ENCODE peak calls at places on chromosomes 7 and 10, in ten cellular contexts. N, Q, H, S, A, R, F, M, I and X are unnamed samples.

GRCh38 chr7:49885593-49886285 is 112.3 kb downstream of the VWC2 start:
- DNase-seq in N (no peak), Q (no peak), H (no peak), S (no peak), A (no peak), R (no peak), F (no peak), M (no peak), I (no peak), X (no peak)

GRCh38 chr7:29457565-29457971 is 106.1 kb upstream of the PRR15 start:
- DNase-seq in N (no peak), Q (no peak), H (no peak), S (no peak), A (no peak), R (no peak), F (no peak), M (peak), I (peak), X (no peak)

GRCh38 chr10:127453706-127454105 is 95.4 kb upstream of the NPS start:
- DNase-seq in N (no peak), Q (no peak), H (no peak), S (no peak), A (no peak), R (no peak), F (no peak), M (no peak), I (no peak), X (no peak)

GRCh38 chr10:50325449-50326188 is 74.3 kb upstream of the ASAH2 start:
- DNase-seq in N (no peak), Q (no peak), H (peak), S (no peak), A (peak), R (no peak), F (peak), M (peak), I (no peak), X (no peak)

GRCh38 chr7:123795917-123796316 is 47.1 kb upstream of the WASL start:
- DNase-seq in N (no peak), Q (no peak), H (no peak), S (no peak), A (no peak), R (no peak), F (no peak), M (no peak), I (no peak), X (no peak)

GRCh38 chr7:6691609-6692106 is 15.1 kb downstream of the ZNF12 start:
- DNase-seq in N (no peak), Q (no peak), H (no peak), S (no peak), A (no peak), R (no peak), F (peak), M (no peak), I (no peak), X (no peak)

GRCh38 chr10:101297901-101298451 is 56.0 kb upstream of the BTRC start:
- DNase-seq in N (no peak), Q (peak), H (peak), S (no peak), A (no peak), R (peak), F (peak), M (no peak), I (peak), X (no peak)

GRCh38 chr7:8176370-8177081 is 85.4 kb downstream of the ICA1 start:
- DNase-seq in N (no peak), Q (peak), H (no peak), S (no peak), A (no peak), R (peak), F (no peak), M (no peak), I (peak), X (peak)

GRCh38 chr7:112708236-112708635 is 82.0 kb downstream of the TMEM168 start:
- DNase-seq in N (no peak), Q (no peak), H (no peak), S (no peak), A (no peak), R (no peak), F (no peak), M (no peak), I (no peak), X (no peak)

GRCh38 chr10:17227367-17228080 is 517 bp upstream of the VIM start:
- DNase-seq in N (no peak), Q (no peak), H (no peak), S (no peak), A (no peak), R (no peak), F (peak), M (no peak), I (no peak), X (peak)

GRCh38 chr10:16527452-16527851 is 5.8 kb upstream of the C1QL3 start:
- DNase-seq in N (no peak), Q (no peak), H (no peak), S (no peak), A (no peak), R (no peak), F (no peak), M (no peak), I (no peak), X (no peak)

GRCh38 chr7:46024263-46024916 is 103.3 kb upstream of the IGFBP3 start:
- DNase-seq in N (no peak), Q (no peak), H (no peak), S (no peak), A (no peak), R (no peak), F (no peak), M (no peak), I (no peak), X (no peak)

GRCh38 chr10:68171539-68172080 is 60.3 kb downstream of the ATOH7 start:
- DNase-seq in N (no peak), Q (no peak), H (no peak), S (no peak), A (no peak), R (no peak), F (no peak), M (no peak), I (no peak), X (no peak)

GRCh38 chr10:12418000-12418399 is 68.7 kb downstream of the CAMK1D start:
- DNase-seq in N (no peak), Q (no peak), H (no peak), S (no peak), A (no peak), R (no peak), F (no peak), M (no peak), I (no peak), X (no peak)

GRCh38 chr10:131337656-131338055 is 26.1 kb upstream of the TCERG1L start:
- DNase-seq in N (no peak), Q (no peak), H (no peak), S (no peak), A (no peak), R (no peak), F (no peak), M (no peak), I (no peak), X (no peak)

GRCh38 chr7:155154586-155154985 is 84.5 kb downstream of the HTR5A start:
- DNase-seq in N (no peak), Q (no peak), H (no peak), S (no peak), A (no peak), R (no peak), F (no peak), M (no peak), I (no peak), X (no peak)

GRCh38 chr10:122659651-122660050 is 40.0 kb downstream of the C10orf120 start:
- DNase-seq in N (no peak), Q (no peak), H (no peak), S (no peak), A (no peak), R (no peak), F (no peak), M (no peak), I (no peak), X (no peak)

GRCh38 chr7:85516675-85517074 is 329.8 kb upstream of the SEMA3D start:
- DNase-seq in N (no peak), Q (no peak), H (no peak), S (no peak), A (no peak), R (no peak), F (no peak), M (no peak), I (no peak), X (no peak)

GRCh38 chr7:54841772-54842707 is 83.0 kb upstream of the SEC61G start:
- DNase-seq in N (no peak), Q (no peak), H (no peak), S (no peak), A (no peak), R (no peak), F (peak), M (peak), I (no peak), X (no peak)

GRCh38 chr10:50379652-50380051 is 128.3 kb upstream of the ASAH2 start:
- DNase-seq in N (no peak), Q (no peak), H (no peak), S (no peak), A (no peak), R (no peak), F (no peak), M (no peak), I (no peak), X (no peak)

GRCh38 chr7:295155-296154 is 5.5 kb downstream of the FOXL3 start:
- DNase-seq in N (no peak), Q (no peak), H (no peak), S (no peak), A (no peak), R (no peak), F (no peak), M (no peak), I (no peak), X (no peak)

GRCh38 chr7:99292127-99292526 is 19.5 kb downstream of the MYH16 start:
- DNase-seq in N (no peak), Q (no peak), H (no peak), S (no peak), A (no peak), R (no peak), F (no peak), M (no peak), I (no peak), X (no peak)

GRCh38 chr10:5951167-5951711 is 26.1 kb downstream of the IL15RA start:
- DNase-seq in N (no peak), Q (no peak), H (no peak), S (no peak), A (no peak), R (no peak), F (no peak), M (no peak), I (no peak), X (no peak)

GRCh38 chr10:63720072-63720537 is 198.9 kb downstream of the REEP3 start:
- DNase-seq in N (no peak), Q (peak), H (no peak), S (peak), A (no peak), R (peak), F (peak), M (no peak), I (peak), X (peak)

GRCh38 chr7:69443136-69443535 is 155.1 kb upstream of the AUTS2 start:
- DNase-seq in N (no peak), Q (no peak), H (no peak), S (no peak), A (no peak), R (no peak), F (no peak), M (no peak), I (no peak), X (no peak)

GRCh38 chr7:157507987-157508386 is 171.2 kb downstream of the DNAJB6 start:
- DNase-seq in N (no peak), Q (no peak), H (peak), S (no peak), A (no peak), R (no peak), F (no peak), M (no peak), I (no peak), X (no peak)

GRCh38 chr7:151392002-151392401 is 17.8 kb downstream of the WDR86 start:
- DNase-seq in N (no peak), Q (no peak), H (no peak), S (no peak), A (no peak), R (no peak), F (no peak), M (no peak), I (no peak), X (no peak)

GRCh38 chr7:154794147-154794780 is 208.7 kb downstream of the PAXIP1 start:
- DNase-seq in N (no peak), Q (no peak), H (no peak), S (no peak), A (no peak), R (no peak), F (no peak), M (no peak), I (no peak), X (no peak)